ENCODE peak calls at places on chromosome 15, in seven cellular contexts. N is stimulated activated CD8-positive, alpha-beta memory T cell treated with anti-CD3 and anti-CD28 coated beads, Interleukin-7, amount 100 ng/mL, for 1 hour; J is EH; X is NCI-H226; M is AG09319; Y is HL-60; D is GM03348. T is an unnamed sample.

GRCh38 chr15:100785181-100786138 is 94.2 kb upstream of the ALDH1A3 start:
- DNase-seq in N (no peak), J (no peak), X (no peak), M (no peak), Y (no peak), D (no peak), T (no peak)

GRCh38 chr15:73338606-73339388 is 30.0 kb downstream of the HCN4 start:
- DNase-seq in N (no peak), J (no peak), X (no peak), M (no peak), Y (no peak), D (no peak), T (no peak)

GRCh38 chr15:40902605-40903561 is 8.6 kb downstream of the VPS18 start:
- DNase-seq in N (no peak), J (no peak), X (no peak), M (no peak), Y (peak), D (no peak), T (no peak)

GRCh38 chr15:37898385-37898784 is 36.1 kb upstream of the TMCO5A start:
- DNase-seq in N (no peak), J (no peak), X (no peak), M (no peak), Y (no peak), D (no peak), T (no peak)

GRCh38 chr15:101684384-101684783 is 32.2 kb upstream of the TM2D3 start:
- DNase-seq in N (no peak), J (peak), X (peak), M (no peak), Y (no peak), D (peak), T (peak)

GRCh38 chr15:41233367-41233771 is 2.3 kb downstream of the CHP1 start:
- DNase-seq in N (no peak), J (peak), X (peak), M (no peak), Y (no peak), D (peak), T (peak)

GRCh38 chr15:74277245-74277644 is 41.1 kb downstream of the CCDC33 start:
- DNase-seq in N (no peak), J (no peak), X (no peak), M (no peak), Y (no peak), D (no peak), T (no peak)

GRCh38 chr15:78224024-78224413 is 10.3 kb downstream of the ACSBG1 start:
- DNase-seq in N (no peak), J (no peak), X (no peak), M (no peak), Y (no peak), D (no peak), T (no peak)

GRCh38 chr15:32636908-32637567 is 4.5 kb upstream of the SCG5 start:
- DNase-seq in N (no peak), J (no peak), X (no peak), M (no peak), Y (no peak), D (no peak), T (no peak)

GRCh38 chr15:52095597-52096262 is 16.8 kb downstream of the BCL2L10 start:
- DNase-seq in N (no peak), J (peak), X (peak), M (peak), Y (no peak), D (peak), T (peak)

GRCh38 chr15:100784493-100785180 is 95.0 kb upstream of the ALDH1A3 start:
- DNase-seq in N (no peak), J (no peak), X (no peak), M (no peak), Y (no peak), D (no peak), T (no peak)

GRCh38 chr15:80059786-80060489 is 462 bp downstream of the ZFAND6 start:
- DNase-seq in N (no peak), J (peak), X (peak), M (no peak), Y (peak), D (peak), T (no peak)

GRCh38 chr15:98650871-98651481 is 2.6 kb downstream of the IGF1R start:
- DNase-seq in N (no peak), J (peak), X (no peak), M (no peak), Y (no peak), D (peak), T (no peak)

GRCh38 chr15:71364117-71364584 is 248.9 kb downstream of the THSD4 start:
- DNase-seq in N (no peak), J (no peak), X (no peak), M (no peak), Y (no peak), D (no peak), T (no peak)

GRCh38 chr15:96851613-96852012 is 521.1 kb downstream of the NR2F2 start:
- DNase-seq in N (no peak), J (no peak), X (peak), M (no peak), Y (no peak), D (no peak), T (no peak)

GRCh38 chr15:71629761-71630499 is 180.4 kb upstream of the NR2E3 start:
- DNase-seq in N (no peak), J (no peak), X (no peak), M (peak), Y (no peak), D (no peak), T (no peak)

GRCh38 chr15:69126054-69126469 is 34.4 kb upstream of the GLCE start:
- DNase-seq in N (no peak), J (peak), X (peak), M (no peak), Y (peak), D (no peak), T (no peak)

GRCh38 chr15:66565141-66565595 is 630 bp downstream of the LCTL start:
- DNase-seq in N (no peak), J (no peak), X (no peak), M (no peak), Y (no peak), D (no peak), T (no peak)

GRCh38 chr15:28960979-28961378 is 75.2 kb downstream of the APBA2 start:
- DNase-seq in N (no peak), J (peak), X (peak), M (no peak), Y (no peak), D (no peak), T (no peak)

GRCh38 chr15:84876269-84876668 is 8.2 kb upstream of the SLC28A1 start:
- DNase-seq in N (no peak), J (no peak), X (no peak), M (no peak), Y (no peak), D (no peak), T (no peak)

GRCh38 chr15:84783493-84784251 is 33.5 kb upstream of the ALPK3 start:
- DNase-seq in N (no peak), J (no peak), X (no peak), M (no peak), Y (no peak), D (no peak), T (no peak)

GRCh38 chr15:71272932-71273331 is 157.7 kb downstream of the THSD4 start:
- DNase-seq in N (no peak), J (peak), X (peak), M (no peak), Y (no peak), D (peak), T (no peak)

GRCh38 chr15:60000113-60000823 is 3.8 kb upstream of the FOXB1 start:
- DNase-seq in N (no peak), J (no peak), X (no peak), M (no peak), Y (no peak), D (no peak), T (no peak)

GRCh38 chr15:88841201-88841600 is 38.0 kb downstream of the ACAN start:
- DNase-seq in N (no peak), J (peak), X (no peak), M (no peak), Y (no peak), D (no peak), T (no peak)

GRCh38 chr15:75431682-75432081 is 19.8 kb downstream of the SIN3A start:
- DNase-seq in N (no peak), J (peak), X (no peak), M (no peak), Y (no peak), D (no peak), T (no peak)

GRCh38 chr15:90552162-90552928 is 22.6 kb downstream of the CRTC3 start:
- DNase-seq in N (no peak), J (peak), X (no peak), M (peak), Y (no peak), D (peak), T (peak)

T was measured in GM04503.